ENCODE peak calls at places on chromosomes 16 and 17, in ten cellular contexts. F is colonic mucosa, L is pancreas, V is coronary artery, U is RWPE1, I is glutamatergic neuron, N is AG10803, D is thoracic aorta, O is fibroblast of pulmonary artery, G is H1. M is an unnamed sample.

GRCh38 chr17:56230660-56231059 is 77.4 kb downstream of the ANKFN1 start:
- DNase-seq in F (no peak), L (no peak), V (no peak), U (no peak), I (no peak), N (peak), D (no peak), O (peak), G (no peak), M (no peak)

GRCh38 chr16:78321611-78322010 is 222.2 kb downstream of the WWOX start:
- DNase-seq in F (no peak), L (no peak), V (no peak), U (no peak), I (peak), N (no peak), D (no peak), O (no peak), G (no peak), M (no peak)

GRCh38 chr17:80892900-80893603 is 98.6 kb upstream of the CHMP6 start:
- DNase-seq in F (no peak), L (no peak), V (no peak), U (peak), I (no peak), N (peak), D (peak), O (peak), G (no peak), M (no peak)

GRCh38 chr17:45326566-45326965 is 9.7 kb upstream of the MAP3K14 start:
- DNase-seq in F (peak), L (peak), V (peak), U (no peak), I (no peak), N (no peak), D (no peak), O (no peak), G (no peak), M (no peak)

GRCh38 chr16:79874391-79874790 is 273.9 kb upstream of the MAF start:
- DNase-seq in F (no peak), L (no peak), V (no peak), U (no peak), I (no peak), N (no peak), D (no peak), O (no peak), G (no peak), M (no peak)

GRCh38 chr16:4937782-4938682 is 1.1 kb upstream of the PPL start:
- DNase-seq in F (peak), L (peak), V (no peak), U (no peak), I (no peak), N (peak), D (no peak), O (no peak), G (no peak), M (no peak)

GRCh38 chr17:65559802-65560627 is 1.4 kb downstream of the AXIN2 start:
- DNase-seq in F (peak), L (peak), V (no peak), U (no peak), I (peak), N (no peak), D (no peak), O (peak), G (peak), M (peak)

GRCh38 chr17:12282056-12282455 is 261.4 kb downstream of the MAP2K4 start:
- DNase-seq in F (no peak), L (no peak), V (no peak), U (no peak), I (no peak), N (peak), D (no peak), O (peak), G (no peak), M (no peak)

GRCh38 chr17:32357615-32358014 is 7.7 kb downstream of the ZNF207 start:
- DNase-seq in F (no peak), L (no peak), V (no peak), U (no peak), I (no peak), N (no peak), D (no peak), O (no peak), G (no peak), M (no peak)

GRCh38 chr16:83393196-83393981 is 414.4 kb upstream of the HSBP1 start:
- DNase-seq in F (no peak), L (no peak), V (peak), U (no peak), I (no peak), N (peak), D (peak), O (peak), G (no peak), M (no peak)

GRCh38 chr16:4501071-4501478 is 24.9 kb downstream of the HMOX2 start:
- DNase-seq in F (no peak), L (peak), V (no peak), U (no peak), I (no peak), N (peak), D (no peak), O (peak), G (no peak), M (no peak)

GRCh38 chr17:20703781-20704180 is 124.3 kb downstream of the CDRT15L2 start:
- DNase-seq in F (no peak), L (no peak), V (no peak), U (no peak), I (no peak), N (no peak), D (no peak), O (no peak), G (no peak), M (no peak)

GRCh38 chr16:83743241-83743640 is 64.5 kb upstream of the HSBP1 start:
- DNase-seq in F (no peak), L (no peak), V (no peak), U (no peak), I (no peak), N (no peak), D (no peak), O (no peak), G (no peak), M (no peak)

GRCh38 chr16:27048316-27048715 is 18.4 kb upstream of the C16orf82 start:
- DNase-seq in F (no peak), L (no peak), V (no peak), U (peak), I (no peak), N (no peak), D (no peak), O (no peak), G (no peak), M (no peak)

GRCh38 chr16:69276143-69277115 is 34.7 kb upstream of the VPS4A start:
- DNase-seq in F (no peak), L (no peak), V (peak), U (no peak), I (no peak), N (peak), D (peak), O (peak), G (no peak), M (no peak)

GRCh38 chr17:1966274-1967086 is 58.7 kb downstream of the RTN4RL1 start:
- DNase-seq in F (no peak), L (no peak), V (no peak), U (no peak), I (no peak), N (peak), D (no peak), O (no peak), G (no peak), M (no peak)

GRCh38 chr17:80476877-80477646 is 655 bp upstream of the NPTX1 start:
- DNase-seq in F (no peak), L (no peak), V (no peak), U (no peak), I (peak), N (no peak), D (no peak), O (no peak), G (no peak), M (peak)

GRCh38 chr17:39222866-39223834 is 2.6 kb downstream of the STAC2 start:
- DNase-seq in F (no peak), L (no peak), V (no peak), U (no peak), I (no peak), N (no peak), D (no peak), O (no peak), G (no peak), M (no peak)

GRCh38 chr17:49000943-49001342 is 3.8 kb downstream of the IGF2BP1 start:
- DNase-seq in F (no peak), L (no peak), V (no peak), U (no peak), I (no peak), N (peak), D (no peak), O (no peak), G (no peak), M (no peak)

GRCh38 chr16:18069683-18070082 is 266.9 kb downstream of the NPIPA8 start:
- DNase-seq in F (no peak), L (no peak), V (no peak), U (no peak), I (no peak), N (no peak), D (no peak), O (no peak), G (no peak), M (no peak)

GRCh38 chr16:86809458-86809955 is 231.2 kb downstream of the FOXL1 start:
- DNase-seq in F (no peak), L (no peak), V (no peak), U (peak), I (no peak), N (peak), D (no peak), O (peak), G (no peak), M (no peak)
- TF ChIP-seq CTCF in F (no peak), L (no peak), V (no peak), U (no peak), I (no peak), N (peak), D (no peak), O (no peak), G (no peak), M (no peak)

DNA sequence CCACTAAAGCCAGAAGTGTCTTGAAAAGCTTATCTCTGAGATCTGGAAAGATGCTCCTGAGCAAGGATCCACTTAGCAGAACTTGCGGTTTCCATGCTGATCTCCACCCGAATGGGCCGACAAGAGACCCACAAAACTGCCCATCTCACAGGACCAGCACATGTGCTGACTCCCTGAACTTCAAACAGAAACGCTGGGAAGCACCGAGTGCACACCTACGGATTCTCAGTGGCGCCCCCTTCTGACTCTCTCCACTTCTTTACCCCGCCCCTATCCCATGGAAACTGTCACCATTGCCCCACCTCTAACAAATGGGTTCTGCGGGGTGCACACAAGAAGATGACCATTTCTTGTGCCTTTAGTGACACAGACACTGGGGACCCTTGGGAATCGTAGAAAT is 21.4 kb downstream of the CDRT4 start:
- DNase-seq in F (no peak), L (no peak), V (no peak), U (no peak), I (no peak), N (no peak), D (no peak), O (no peak), G (peak), M (no peak)
- TF ChIP-seq CTCF in F (no peak), L (no peak), V (no peak), U (no peak), I (no peak), N (no peak), D (no peak), O (no peak), G (peak), M (peak)

GRCh38 chr17:62720126-62720850 is 87.8 kb downstream of the MARCHF10 start:
- DNase-seq in F (no peak), L (no peak), V (no peak), U (no peak), I (no peak), N (no peak), D (no peak), O (no peak), G (no peak), M (no peak)
- TF ChIP-seq CTCF in F (no peak), L (no peak), V (no peak), U (no peak), I (peak), N (peak), D (peak), O (peak), G (no peak), M (peak)

GRCh38 chr17:3689262-3690093 is 6.5 kb downstream of the P2RX5 start:
- DNase-seq in F (no peak), L (no peak), V (peak), U (no peak), I (no peak), N (no peak), D (no peak), O (no peak), G (peak), M (no peak)
- TF ChIP-seq CTCF in F (no peak), L (no peak), V (no peak), U (no peak), I (no peak), N (no peak), D (no peak), O (no peak), G (no peak), M (no peak)

GRCh38 chr17:54172654-54173316 is 350.1 kb downstream of the KIF2B start:
- DNase-seq in F (no peak), L (no peak), V (no peak), U (peak), I (peak), N (peak), D (no peak), O (peak), G (peak), M (peak)
- TF ChIP-seq CTCF in F (no peak), L (peak), V (no peak), U (peak), I (peak), N (peak), D (peak), O (peak), G (peak), M (peak)

M was measured in endothelial cell.